ENCODE peak calls at places on chromosomes 6 and 20, in seven cellular contexts. E is activated T-helper 1 cell treated with anti-CD3 and anti-CD28 coated beads, Interleukin-12 subunit alpha, Interleukin-12 subunit beta, Interleukin-2, Interleukin-4 antibody, amounts not matched to agents 30 ng/mL and 10 ng/mL and 1 ng/mL, durations not matched to agents 14 hours and 24 hours and 36 hours; V is erythroblast; R is NCI-H345; A is KG1; M is NCI-H187; C is endothelial cell. I is an unnamed sample.

GRCh38 chr6:143232849-143233248 is 172.2 kb downstream of the AIG1 start:
- DNase-seq in E (peak), V (peak), R (peak), A (no peak), M (no peak), C (peak), I (peak)

GRCh38 chr20:9392892-9393857 is 121.2 kb upstream of the LAMP5 start:
- DNase-seq in E (no peak), V (peak), R (peak), A (no peak), M (peak), C (peak), I (peak)

GRCh38 chr6:49929340-49929739 is 34.6 kb downstream of the DEFB114 start:
- DNase-seq in E (no peak), V (no peak), R (no peak), A (no peak), M (no peak), C (no peak), I (no peak)

GRCh38 chr6:18509871-18510643 is 122.9 kb downstream of the RNF144B start:
- DNase-seq in E (no peak), V (no peak), R (no peak), A (no peak), M (no peak), C (no peak), I (peak)

GRCh38 chr6:68634503-68635411 is at the start of gene ADGRB3:
- DNase-seq in E (peak), V (peak), R (peak), A (peak), M (peak), C (peak), I (peak)

GRCh38 chr6:45822269-45822812 is 193.3 kb downstream of the CLIC5 start:
- DNase-seq in E (no peak), V (no peak), R (no peak), A (peak), M (no peak), C (no peak), I (no peak)

GRCh38 chr6:105431226-105431625 is 28.3 kb upstream of the PREP start:
- DNase-seq in E (peak), V (peak), R (peak), A (peak), M (no peak), C (peak), I (peak)

GRCh38 chr6:166466178-166467122 is 83.7 kb upstream of the MPC1 start:
- DNase-seq in E (no peak), V (no peak), R (no peak), A (no peak), M (no peak), C (no peak), I (peak)

GRCh38 chr20:50690979-50691584 is at the start of gene RIPOR3:
- DNase-seq in E (no peak), V (peak), R (no peak), A (no peak), M (no peak), C (peak), I (peak)

GRCh38 chr20:47773381-47773786 is 11.9 kb downstream of the SULF2 start:
- DNase-seq in E (no peak), V (no peak), R (no peak), A (no peak), M (no peak), C (no peak), I (no peak)